ENCODE peak calls at places on chromosomes 7 and 10, in seven cellular contexts. N is GM12892, U is tibial nerve, I is Peyer's patch, G is breast epithelium, R is K562, W is IMR-90. Z is an unnamed sample.

GRCh38 chr7:11701829-11702560 is 130.0 kb downstream of the THSD7A start:
- DNase-seq in G (no peak), R (no peak), I (no peak), N (no peak), U (no peak), W (no peak), Z (no peak)

GRCh38 chr7:57202274-57202673 is 70.0 kb upstream of the ZNF479 start:
- DNase-seq in W (no peak), G (peak), N (no peak), U (no peak), I (no peak), R (no peak), Z (no peak)

GRCh38 chr7:1264345-1265280 is 31.9 kb downstream of the UNCX start:
- DNase-seq in N (no peak), W (no peak), R (no peak), I (no peak), U (no peak), G (no peak), Z (no peak)

GRCh38 chr10:5619366-5620211 is 46.8 kb downstream of the ASB13 start:
- DNase-seq in W (no peak), G (no peak), U (peak), R (no peak), I (no peak), N (no peak), Z (no peak)

GRCh38 chr7:114825423-114825951 is 96.4 kb upstream of the MDFIC start:
- DNase-seq in G (no peak), N (no peak), U (no peak), I (no peak), W (no peak), R (no peak), Z (no peak)

GRCh38 chr7:113945018-113945938 is 26.5 kb upstream of the PPP1R3A start:
- DNase-seq in W (no peak), I (no peak), G (no peak), R (no peak), U (no peak), N (no peak), Z (no peak)

GRCh38 chr7:31521336-31522010 is 7.6 kb downstream of the ITPRID1 start:
- DNase-seq in I (no peak), G (no peak), U (no peak), W (no peak), N (no peak), R (no peak), Z (no peak)

GRCh38 chr10:89351402-89352038 is 23.7 kb downstream of the IFIT3 start:
- DNase-seq in G (no peak), I (no peak), R (no peak), U (no peak), N (no peak), W (peak), Z (no peak)

GRCh38 chr10:34886906-34887615 is 72.0 kb upstream of the PARD3 start:
- DNase-seq in U (no peak), N (no peak), W (no peak), R (no peak), G (no peak), I (no peak), Z (no peak)

GRCh38 chr10:79413196-79413595 is 32.2 kb downstream of the ZCCHC24 start:
- DNase-seq in N (no peak), I (no peak), G (peak), U (no peak), R (peak), W (peak), Z (peak)

GRCh38 chr7:112091768-112092167 is 114.4 kb downstream of the DOCK4 start:
- DNase-seq in G (no peak), R (no peak), N (no peak), I (no peak), W (no peak), U (no peak), Z (no peak)

GRCh38 chr7:7707756-7708310 is 10.6 kb downstream of the RPA3 start:
- DNase-seq in R (no peak), U (no peak), W (peak), N (no peak), G (no peak), I (no peak), Z (no peak)

GRCh38 chr7:83468251-83468739 is 180.6 kb downstream of the SEMA3E start:
- DNase-seq in U (peak), I (peak), N (peak), W (peak), R (peak), G (peak), Z (peak)

GRCh38 chr10:99364125-99364524 is 35.0 kb downstream of the CNNM1 start:
- DNase-seq in I (no peak), R (no peak), U (no peak), G (no peak), W (peak), N (no peak), Z (no peak)

GRCh38 chr10:69498711-69499471 is 47.6 kb downstream of the TSPAN15 start:
- DNase-seq in N (no peak), I (no peak), W (no peak), G (peak), R (no peak), U (no peak), Z (peak)

GRCh38 chr7:98352621-98353020 is 48.3 kb downstream of the BAIAP2L1 start:
- DNase-seq in G (no peak), W (peak), N (no peak), I (no peak), R (no peak), U (no peak), Z (no peak)

GRCh38 chr7:117951711-117952280 is 78.6 kb upstream of the CTTNBP2 start:
- DNase-seq in N (no peak), R (no peak), G (no peak), I (no peak), U (no peak), W (no peak), Z (no peak)

GRCh38 chr10:103968441-103969391 is 1.8 kb downstream of the SLK start:
- DNase-seq in R (no peak), I (no peak), W (peak), G (no peak), N (no peak), U (no peak), Z (no peak)

GRCh38 chr10:103967433-103968142 is 648 bp downstream of the SLK start:
- DNase-seq in G (no peak), I (peak), R (peak), U (peak), W (no peak), N (peak), Z (peak)

GRCh38 chr10:103969857-103970627 is 3.1 kb downstream of the SLK start:
- DNase-seq in I (no peak), N (no peak), W (no peak), U (no peak), R (no peak), G (no peak), Z (no peak)

GRCh38 chr10:103969436-103969835 is 2.5 kb downstream of the SLK start:
- DNase-seq in W (no peak), N (no peak), G (no peak), U (no peak), R (no peak), I (no peak), Z (no peak)

DNA sequence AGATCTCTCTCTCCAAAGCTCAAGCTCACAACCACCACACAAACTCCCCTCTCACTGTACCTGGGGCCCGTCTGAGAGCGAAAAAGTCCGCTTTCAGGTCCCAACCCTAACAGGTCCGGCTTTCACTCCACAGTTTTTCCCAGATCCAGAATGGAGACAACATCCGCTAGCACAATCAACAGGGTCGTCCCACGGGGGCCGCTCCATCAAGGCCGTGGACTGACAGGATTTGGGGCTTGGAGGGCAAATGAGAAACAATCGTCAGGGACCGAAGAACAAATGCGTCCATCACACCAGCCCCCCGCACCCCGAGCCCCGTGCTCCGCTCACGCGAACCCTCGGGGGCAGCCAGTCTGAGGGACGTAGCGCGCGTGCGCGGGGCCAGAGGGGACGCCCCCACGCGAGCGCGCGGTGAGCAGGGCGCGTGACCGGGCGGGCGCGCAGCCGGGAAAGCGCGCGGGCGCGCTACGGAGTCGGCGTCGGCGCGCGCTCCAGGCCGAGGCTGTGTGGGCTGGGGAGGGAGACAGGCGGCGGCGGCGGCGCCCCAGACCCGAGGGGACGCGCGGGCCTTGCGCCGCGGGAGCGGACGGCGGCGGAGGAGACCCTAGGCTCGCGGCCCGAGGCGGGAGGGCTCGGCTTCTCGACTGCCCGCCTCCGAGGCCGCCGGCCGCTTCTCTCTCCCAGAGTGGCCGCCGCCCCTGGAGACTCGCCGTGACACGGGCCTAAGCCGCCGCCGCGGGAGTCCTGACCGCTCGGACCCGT is at the start of gene SLK:
- DNase-seq in N (peak), U (peak), I (peak), G (peak), W (peak), R (peak), Z (peak)
- TF ChIP-seq POLR2A in N (peak), U (peak), I (peak), G (no peak), W (peak), R (peak), Z (peak)

GRCh38 chr10:119167041-119167440 is 1.5 kb upstream of the SFXN4 start:
- DNase-seq in I (no peak), U (no peak), N (no peak), G (no peak), W (no peak), R (no peak), Z (no peak)

GRCh38 chr10:119166111-119166500 is 592 bp upstream of the SFXN4 start:
- DNase-seq in N (no peak), W (no peak), I (no peak), G (no peak), U (no peak), R (no peak), Z (no peak)

GRCh38 chr10:119166564-119166963 is 1.1 kb upstream of the SFXN4 start:
- DNase-seq in G (no peak), U (no peak), I (no peak), N (no peak), R (no peak), W (no peak), Z (no peak)

GRCh38 chr10:119162693-119163092 is 2.8 kb downstream of the SFXN4 start:
- DNase-seq in U (no peak), W (no peak), R (no peak), N (no peak), G (no peak), I (no peak), Z (no peak)

DNA sequence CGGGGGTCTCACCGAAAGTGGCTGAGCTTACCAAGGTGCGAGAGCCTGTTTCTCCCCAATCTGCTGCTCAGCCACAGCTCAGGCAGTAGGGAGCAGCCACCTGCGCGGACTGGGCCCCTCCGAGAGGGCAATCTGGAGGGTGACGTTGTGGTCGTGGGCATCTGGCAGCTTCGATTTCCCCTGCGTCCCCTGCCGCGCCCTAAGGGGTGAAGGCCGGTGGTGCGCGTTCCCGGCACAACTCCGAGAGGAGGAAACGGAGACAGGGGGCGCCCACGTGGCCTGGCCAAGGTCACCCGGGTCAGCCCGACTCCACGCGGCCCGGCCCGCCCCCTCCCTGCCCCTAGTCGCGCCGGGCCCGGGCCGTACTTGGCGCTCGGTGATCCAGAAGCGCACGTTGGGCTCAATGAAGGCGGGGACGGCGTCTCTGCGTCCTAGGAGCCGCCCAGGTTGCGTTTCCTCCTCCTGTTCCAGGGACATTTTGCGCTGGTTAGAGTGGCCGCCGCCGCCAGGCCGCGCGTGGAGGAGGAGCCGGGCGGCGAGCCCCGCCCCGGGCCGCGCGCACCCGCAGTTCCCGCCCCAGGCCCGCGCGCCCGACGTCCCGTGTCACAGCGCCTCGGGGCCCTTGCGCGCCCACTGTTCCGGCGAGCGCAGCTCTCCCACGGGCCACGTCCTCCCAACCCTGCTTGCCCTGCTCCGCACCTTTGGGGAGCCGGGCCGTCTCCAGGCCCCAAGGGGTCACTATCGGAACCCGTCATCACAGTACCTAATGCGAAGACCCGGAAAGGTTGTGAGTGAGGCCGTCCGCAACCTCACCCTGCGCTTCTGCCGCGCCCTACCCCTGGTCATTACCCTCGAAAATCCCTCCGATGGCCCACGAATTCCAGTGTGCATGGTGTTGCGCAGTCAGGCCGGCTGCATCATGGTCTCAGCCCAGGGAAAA is at the start of gene SFXN4:
- DNase-seq in N (peak), R (peak), W (peak), G (peak), U (peak), I (peak), Z (peak)
- TF ChIP-seq POLR2A in N (peak), R (peak), W (no peak), G (no peak), U (peak), I (peak), Z (peak)

GRCh38 chr7:155780884-155781283 is 31.4 kb downstream of the SHH start:
- DNase-seq in U (no peak), N (no peak), I (no peak), G (no peak), R (no peak), W (no peak), Z (no peak)

GRCh38 chr7:155781433-155781832 is 30.8 kb downstream of the SHH start:
- DNase-seq in R (no peak), U (no peak), N (no peak), W (no peak), I (no peak), G (no peak), Z (no peak)

GRCh38 chr7:155785536-155785935 is 26.7 kb downstream of the SHH start:
- DNase-seq in U (no peak), G (no peak), I (no peak), R (no peak), W (peak), N (no peak), Z (no peak)

GRCh38 chr7:155786491-155786890 is 25.8 kb downstream of the SHH start:
- DNase-seq in U (no peak), W (no peak), I (no peak), R (no peak), N (no peak), G (no peak), Z (no peak)

GRCh38 chr7:155782466-155782865 is 29.8 kb downstream of the SHH start:
- DNase-seq in G (no peak), U (no peak), W (no peak), I (no peak), R (no peak), N (no peak), Z (no peak)
- TF ChIP-seq POLR2A in G (no peak), U (no peak), W (no peak), I (no peak), R (no peak), N (no peak), Z (no peak)

GRCh38 chr7:100866721-100867039 is 507 bp upstream of the TRIP6 start:
- DNase-seq in N (no peak), I (no peak), G (no peak), R (no peak), U (no peak), W (no peak), Z (no peak)
- TF ChIP-seq POLR2A in N (no peak), I (no peak), G (no peak), R (no peak), U (no peak), W (no peak), Z (peak)

GRCh38 chr10:84139126-84140035 is at the start of gene GHITM:
- DNase-seq in I (peak), U (peak), R (peak), N (peak), G (peak), W (peak), Z (peak)
- TF ChIP-seq POLR2A in I (peak), U (peak), R (peak), N (peak), G (peak), W (peak), Z (peak)

Z was measured in H54.